ENCODE peak calls at places on chromosomes 13 and 19, in five cellular contexts. G is body of pancreas, B is heart left ventricle, Y is tibial nerve, P is IMR-90. O is an unnamed sample.

GRCh38 chr13:109465151-109465550 is 321.2 kb downstream of the IRS2 start:
- DNase-seq in G (no peak), B (no peak), Y (no peak), P (peak), O (no peak)

GRCh38 chr19:28862238-28862637 is 350.7 kb downstream of the UQCRFS1 start:
- DNase-seq in G (no peak), B (no peak), Y (no peak), P (no peak), O (no peak)

GRCh38 chr13:43411211-43411610 is 375.6 kb downstream of the ENOX1 start:
- DNase-seq in G (no peak), B (no peak), Y (no peak), P (no peak), O (no peak)

GRCh38 chr13:99895999-99896695 is 75.4 kb downstream of the ZIC5 start:
- DNase-seq in G (no peak), B (no peak), Y (no peak), P (no peak), O (no peak)

GRCh38 chr13:113876341-113877148 is 12.7 kb upstream of the GAS6 start:
- DNase-seq in G (no peak), B (no peak), Y (no peak), P (no peak), O (no peak)

GRCh38 chr13:112928958-112929777 is 39.8 kb upstream of the MCF2L start:
- DNase-seq in G (peak), B (no peak), Y (no peak), P (peak), O (no peak)

GRCh38 chr13:57739089-57739488 is 107.5 kb downstream of the PCDH17 start:
- DNase-seq in G (no peak), B (no peak), Y (no peak), P (no peak), O (no peak)

GRCh38 chr19:17103177-17103576 is 27.6 kb downstream of the MYO9B start:
- DNase-seq in G (peak), B (no peak), Y (no peak), P (peak), O (peak)

GRCh38 chr13:51230473-51231105 is 8.4 kb downstream of the FAM124A start:
- DNase-seq in G (peak), B (no peak), Y (peak), P (peak), O (no peak)

GRCh38 chr19:29873024-29873800 is 61.4 kb downstream of the CCNE1 start:
- DNase-seq in G (peak), B (peak), Y (no peak), P (no peak), O (peak)

GRCh38 chr19:3720533-3720917 is 12.3 kb downstream of the TJP3 start:
- DNase-seq in G (peak), B (no peak), Y (no peak), P (no peak), O (no peak)

GRCh38 chr13:28527629-28528028 is 32.7 kb upstream of the FLT1 start:
- DNase-seq in G (no peak), B (no peak), Y (no peak), P (no peak), O (no peak)

GRCh38 chr19:14782978-14783545 is 4.7 kb upstream of the ADGRE2 start:
- DNase-seq in G (no peak), B (no peak), Y (no peak), P (no peak), O (peak)

GRCh38 chr19:5351731-5352228 is 11.2 kb upstream of the PTPRS start:
- DNase-seq in G (no peak), B (no peak), Y (no peak), P (no peak), O (no peak)

GRCh38 chr19:19514215-19514633 is 1.1 kb downstream of the TSSK6 start:
- DNase-seq in G (peak), B (peak), Y (no peak), P (no peak), O (peak)

GRCh38 chr19:19513671-19514070 is 1.7 kb downstream of the TSSK6 start:
- DNase-seq in G (no peak), B (no peak), Y (no peak), P (no peak), O (no peak)

GRCh38 chr19:19507354-19507753 is 8.0 kb downstream of the TSSK6 start:
- DNase-seq in G (no peak), B (no peak), Y (no peak), P (no peak), O (no peak)

GRCh38 chr19:19508217-19508616 is 7.1 kb downstream of the TSSK6 start:
- DNase-seq in G (no peak), B (no peak), Y (no peak), P (no peak), O (no peak)

GRCh38 chr19:19510432-19510831 is 4.9 kb downstream of the TSSK6 start:
- DNase-seq in G (no peak), B (no peak), Y (no peak), P (no peak), O (no peak)
- TF ChIP-seq POLR2A in G (no peak), B (no peak), Y (no peak), P (no peak), O (no peak)

DNA sequence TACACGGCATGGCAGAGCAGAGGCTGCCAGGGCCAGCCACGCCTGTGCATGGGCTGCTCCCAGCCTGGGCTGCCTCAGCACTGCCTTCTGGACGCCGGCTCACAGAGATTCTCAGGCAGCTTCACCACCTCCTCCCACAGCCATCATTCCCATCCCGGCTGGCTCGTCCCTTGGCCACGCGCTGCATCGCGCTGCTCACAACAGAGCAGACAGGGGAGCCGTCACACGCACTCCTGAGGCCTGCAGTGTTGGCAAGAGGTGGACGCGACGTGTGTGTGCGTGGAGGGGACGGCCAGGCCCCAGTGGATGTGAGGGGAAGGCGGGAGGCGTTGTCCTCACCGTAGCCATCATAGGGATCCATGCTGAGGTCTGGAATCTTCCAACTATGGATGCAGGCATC is 7.6 kb upstream of the PRKD2 start:
- DNase-seq in G (no peak), B (peak), Y (no peak), P (no peak), O (no peak)
- TF ChIP-seq POLR2A in G (no peak), B (no peak), Y (no peak), P (no peak), O (no peak)

GRCh38 chr19:40599331-40600085 is 1.7 kb upstream of the LTBP4 start:
- DNase-seq in G (no peak), B (no peak), Y (no peak), P (no peak), O (peak)

GRCh38 chr19:40597329-40597838 is 3.8 kb upstream of the LTBP4 start:
- DNase-seq in G (no peak), B (no peak), Y (no peak), P (no peak), O (no peak)

GRCh38 chr19:40598121-40598917 is 2.9 kb upstream of the LTBP4 start:
- DNase-seq in G (peak), B (peak), Y (peak), P (peak), O (peak)

GRCh38 chr19:40600086-40600917 is 867 bp upstream of the LTBP4 start:
- DNase-seq in G (no peak), B (no peak), Y (no peak), P (no peak), O (peak)

DNA sequence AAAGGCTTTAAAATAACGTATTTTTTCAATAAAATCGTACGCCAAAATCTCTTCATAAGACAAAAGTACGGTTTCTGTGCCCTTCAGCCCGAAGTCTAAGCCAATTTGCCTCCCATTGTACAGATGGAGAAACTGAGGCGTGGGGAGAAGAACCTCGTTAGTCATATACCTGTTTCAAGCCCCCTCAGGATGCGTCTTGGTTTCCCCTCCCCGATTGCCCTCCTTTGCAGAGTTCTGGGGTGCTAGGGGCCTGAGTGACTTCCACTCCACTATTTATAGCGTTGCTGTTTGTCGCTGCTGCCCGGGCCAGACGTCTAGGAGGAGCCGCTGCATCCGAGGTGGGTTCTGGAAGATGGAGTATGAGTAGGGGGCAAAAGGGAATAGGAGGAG is 2.3 kb upstream of the LTBP4 start:
- DNase-seq in G (no peak), B (no peak), Y (no peak), P (no peak), O (no peak)
- TF ChIP-seq POLR2A in G (no peak), B (no peak), Y (no peak), P (no peak), O (no peak)

GRCh38 chr13:49444517-49445395 is 682 bp downstream of the SETDB2 start:
- DNase-seq in G (peak), B (no peak), Y (no peak), P (peak), O (peak)
- TF ChIP-seq POLR2A in G (peak), B (no peak), Y (peak), P (no peak), O (peak)

DNA sequence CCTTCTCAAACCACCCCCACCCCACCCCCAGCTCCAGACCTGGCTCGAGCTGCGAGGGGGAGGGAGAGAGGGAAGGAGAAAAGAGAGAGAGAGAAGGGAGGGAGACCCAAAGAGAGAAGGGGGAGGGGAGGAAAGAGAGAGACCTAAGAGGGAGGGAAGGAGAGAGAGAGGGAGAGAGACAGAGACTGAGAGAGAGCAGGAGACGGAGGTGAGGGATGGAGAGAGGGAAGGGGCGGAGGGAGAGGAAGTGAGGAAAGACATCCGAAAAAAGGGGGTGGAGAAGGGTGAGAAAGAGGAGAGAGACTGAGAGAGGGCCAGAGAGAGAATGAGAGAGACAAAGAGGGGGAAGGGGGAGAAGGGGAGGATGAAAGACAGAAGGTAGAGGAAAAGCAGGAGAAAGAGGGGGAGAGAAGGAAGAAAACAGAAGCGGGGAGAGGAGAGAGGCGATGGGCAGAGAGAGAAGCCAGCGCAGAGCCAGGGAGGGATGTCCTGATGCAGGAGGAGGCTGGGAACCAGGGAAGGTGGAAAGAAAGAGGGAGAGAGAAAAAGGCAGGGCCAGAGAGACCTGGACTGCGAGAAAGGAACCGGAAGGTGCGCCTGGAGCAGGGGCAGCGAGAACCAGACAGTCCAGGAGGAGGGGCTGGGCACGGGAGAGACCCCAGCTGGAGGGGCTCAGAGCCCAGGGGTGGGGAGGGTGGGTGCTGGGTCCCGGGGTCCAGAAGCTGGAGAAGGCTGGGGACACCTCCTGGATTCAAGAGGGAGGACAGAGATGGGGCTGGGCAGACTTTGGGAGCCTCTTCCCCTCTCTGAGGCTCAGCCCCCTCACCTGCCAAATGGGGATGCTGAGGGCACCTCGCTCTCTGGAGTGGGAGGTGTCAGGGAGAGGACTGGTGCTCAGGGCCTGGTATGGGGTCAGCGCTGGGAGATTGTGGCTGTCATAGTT is 1.7 kb upstream of the SPACA6 start:
- DNase-seq in G (no peak), B (no peak), Y (no peak), P (peak), O (no peak)
- TF ChIP-seq POLR2A in G (no peak), B (no peak), Y (no peak), P (no peak), O (no peak)

GRCh38 chr19:41441321-41441945 is 1.5 kb upstream of the ERICH4 start:
- DNase-seq in G (no peak), B (no peak), Y (no peak), P (no peak), O (no peak)

GRCh38 chr19:41437944-41438574 is 1.7 kb downstream of the DMAC2 start:
- DNase-seq in G (no peak), B (no peak), Y (no peak), P (no peak), O (no peak)

GRCh38 chr19:41436664-41436951 is 3.1 kb downstream of the DMAC2 start:
- DNase-seq in G (no peak), B (no peak), Y (no peak), P (no peak), O (no peak)

GRCh38 chr19:41442473-41443360 is at the start of gene ERICH4:
- DNase-seq in G (no peak), B (no peak), Y (no peak), P (no peak), O (no peak)

GRCh38 chr19:41439441-41440222 is at the start of gene DMAC2:
- DNase-seq in G (peak), B (peak), Y (peak), P (peak), O (peak)
- TF ChIP-seq POLR2A in G (peak), B (peak), Y (peak), P (peak), O (peak)

GRCh38 chr19:996051-996838 is 4.0 kb upstream of the GRIN3B start:
- DNase-seq in G (peak), B (no peak), Y (no peak), P (peak), O (peak)
- TF ChIP-seq POLR2A in G (no peak), B (no peak), Y (no peak), P (no peak), O (no peak)

DNA sequence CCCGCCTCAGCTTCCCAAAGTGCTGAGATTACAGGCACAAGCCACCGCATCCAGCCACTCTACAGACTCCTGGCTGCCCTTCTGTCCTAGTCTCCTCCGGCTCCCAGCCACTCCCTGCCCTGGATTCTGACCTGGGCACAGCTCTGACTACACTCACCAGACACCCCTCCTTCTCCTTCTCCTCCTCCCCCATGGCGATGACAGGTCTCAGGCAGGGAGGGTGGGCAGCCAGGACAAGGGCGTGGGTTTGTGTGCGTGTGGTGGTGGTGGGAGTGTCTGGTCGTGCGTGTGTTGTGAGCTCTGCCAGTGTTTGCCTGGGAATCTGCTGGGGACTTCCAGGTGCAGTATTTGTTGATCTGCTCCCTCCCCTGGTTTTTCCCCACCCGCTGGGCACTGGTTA is 3.0 kb upstream of the NCCRP1 start:
- DNase-seq in G (peak), B (no peak), Y (no peak), P (no peak), O (no peak)
- TF ChIP-seq POLR2A in G (peak), B (no peak), Y (no peak), P (no peak), O (no peak)